ENCODE peak calls at places on chromosomes 13 and 19, in seven cellular contexts. O is left cardiac atrium, A is amniotic stem cell, C is HT-29, U is progenitor cell of endocrine pancreas, M is keratinocyte, H is right cardiac atrium. N is an unnamed sample.

GRCh38 chr13:26759907-26760834 is at the start of gene GPR12:
- DNase-seq in O (no peak), U (peak; percentile 16), A (no peak), M (no peak), H (peak; percentile 46), C (no peak), N (no peak)

GRCh38 chr19:45670670-45671453 is 2.8 kb downstream of the GIPR start:
- DNase-seq in C (peak; percentile 98), A (peak; percentile 49), U (peak; percentile 59), M (peak; percentile 88), H (peak; percentile 93), O (peak; percentile 86), N (no peak)

GRCh38 chr13:26253262-26253786 is 605 bp upstream of the CDK8 start:
- DNase-seq in A (no peak), C (no peak), O (no peak), H (no peak), U (no peak), M (no peak), N (no peak)

GRCh38 chr13:114142640-114143490 is 10.4 kb upstream of the RASA3 start:
- DNase-seq in M (peak; percentile 61), U (no peak), C (peak; percentile 30), O (no peak), H (no peak), A (no peak), N (peak; percentile 31)

GRCh38 chr19:11378319-11379189 is 4.1 kb downstream of the SWSAP1 start:
- DNase-seq in M (no peak), H (peak; percentile 80), C (peak; percentile 45), A (peak; percentile 49), U (peak; percentile 63), O (peak; percentile 51), N (peak; percentile 63)

GRCh38 chr19:6481541-6482342 is at the start of gene DENND1C:
- DNase-seq in M (no peak), A (no peak), C (no peak), O (no peak), U (no peak), H (no peak), N (no peak)

GRCh38 chr19:53983457-53984289 is 7.8 kb upstream of the CACNG6 start:
- DNase-seq in M (no peak), H (no peak), A (no peak), U (no peak), C (no peak), O (no peak), N (no peak)

GRCh38 chr19:2329528-2329927 is 1.0 kb downstream of the SPPL2B start:
- DNase-seq in C (no peak), A (no peak), H (peak; percentile 42), O (no peak), U (no peak), M (no peak), N (no peak)

GRCh38 chr13:43905435-43906031 is 25.8 kb downstream of the LACC1 start:
- DNase-seq in H (no peak), U (no peak), M (no peak), A (peak; percentile 47), C (peak; percentile 90), O (no peak), N (no peak)

GRCh38 chr19:4717966-4718701 is 5.5 kb downstream of the DPP9 start:
- DNase-seq in C (no peak), O (no peak), U (no peak), A (no peak), M (no peak), H (no peak), N (no peak)

GRCh38 chr19:19113040-19113541 is 25.2 kb downstream of the TMEM161A start:
- DNase-seq in U (no peak), C (no peak), H (no peak), A (no peak), M (no peak), O (no peak), N (no peak)

GRCh38 chr19:45958763-45959516 is 14.7 kb downstream of the NOVA2 start:
- DNase-seq in O (no peak), H (no peak), M (no peak), A (no peak), U (no peak), C (no peak), N (no peak)